ENCODE peak calls at places on chromosome 17, in six cellular contexts. T, C, Q, Y, D and E are unnamed samples.

GRCh38 chr17:28242791-28243190 is 76.2 kb upstream of the TMEM97 start:
- DNase-seq in Q (peak; percentile 24), T (no peak), C (no peak), Y (no peak), D (no peak), E (no peak)

GRCh38 chr17:74527756-74528155 is 3.5 kb downstream of the CD300LB start:
- DNase-seq in T (no peak), D (no peak), Q (no peak), Y (no peak), C (no peak), E (no peak)

GRCh38 chr17:10127819-10128375 is 70.5 kb downstream of the GAS7 start:
- DNase-seq in C (peak; percentile 77), Q (peak; percentile 98), T (no peak), Y (peak; percentile 48), D (peak; percentile 95), E (peak; percentile 45)

GRCh38 chr17:142102-142661 is 4.8 kb downstream of the SCGB1C2 start:
- DNase-seq in D (peak; percentile 33), C (peak; percentile 5), Y (no peak), Q (peak; percentile 8), T (peak; percentile 94), E (peak; percentile 11)

GRCh38 chr17:60390223-60390622 is 1.7 kb downstream of the USP32 start:
- DNase-seq in Q (peak; percentile 85), Y (no peak), T (no peak), D (peak; percentile 82), C (peak; percentile 35), E (peak; percentile 26)

GRCh38 chr17:76261421-76262215 is 3.5 kb upstream of the UBALD2 start:
- DNase-seq in Y (no peak), T (no peak), D (no peak), C (peak; percentile 44), Q (no peak), E (peak; percentile 49)

GRCh38 chr17:35640977-35641526 is 53.9 kb downstream of the AP2B1 start:
- DNase-seq in Q (no peak), D (no peak), Y (no peak), C (no peak), T (no peak), E (no peak)

GRCh38 chr17:46063239-46063638 is 64.2 kb downstream of the STH start:
- DNase-seq in T (no peak), Y (no peak), Q (peak; percentile 48), C (peak; percentile 74), D (peak; percentile 85), E (peak; percentile 86)

GRCh38 chr17:46878055-46878454 is 26.7 kb downstream of the WNT9B start:
- DNase-seq in T (no peak), Y (peak; percentile 13), D (no peak), Q (no peak), C (no peak), E (no peak)

GRCh38 chr17:72173475-72174116 is 52.8 kb downstream of the SOX9 start:
- DNase-seq in C (peak; percentile 52), Q (no peak), T (peak; percentile 72), Y (no peak), D (no peak), E (peak; percentile 60)

GRCh38 chr17:45813051-45813731 is 29.1 kb downstream of the CRHR1 start:
- DNase-seq in Q (peak; percentile 29), Y (peak; percentile 48), C (no peak), T (no peak), D (no peak), E (no peak)

GRCh38 chr17:76820523-76820922 is 47.7 kb upstream of the MGAT5B start:
- DNase-seq in Y (no peak), T (no peak), C (no peak), D (no peak), Q (no peak), E (no peak)

GRCh38 chr17:64736804-64737492 is 74.8 kb upstream of the SMURF2 start:
- DNase-seq in Y (no peak), Q (peak; percentile 60), C (peak; percentile 62), T (no peak), D (no peak), E (peak; percentile 77)

GRCh38 chr17:28765038-28765437 is 21.2 kb downstream of the TRAF4 start:
- DNase-seq in Q (no peak), T (no peak), Y (no peak), D (no peak), C (no peak), E (no peak)

GRCh38 chr17:40352779-40353394 is 11.7 kb downstream of the GJD3 start:
- DNase-seq in C (no peak), T (no peak), Q (no peak), Y (no peak), D (no peak), E (no peak)

GRCh38 chr17:7444682-7445010 is 215 bp upstream of the CHRNB1 start:
- DNase-seq in Q (no peak), C (no peak), D (no peak), T (peak; percentile 18), Y (no peak), E (no peak)